ENCODE peak calls at places on chromosomes 2 and 18, in nine cellular contexts. K, B, U, W, V, X, M, Y and G are unnamed samples.

GRCh38 chr18:13538630-13539029 is 187.7 kb downstream of the FAM210A start:
- DNase-seq in K (no peak), B (no peak), U (no peak), W (no peak), V (no peak), X (no peak), M (no peak), Y (peak; percentile 21), G (no peak)

GRCh38 chr2:8620611-8621382 is 61.1 kb upstream of the ID2 start:
- DNase-seq in K (no peak), B (no peak), U (no peak), W (no peak), V (no peak), X (no peak), M (peak; percentile 61), Y (no peak), G (no peak)

GRCh38 chr2:73823916-73824523 is 4.7 kb upstream of the STAMBP start:
- DNase-seq in K (no peak), B (peak; percentile 84), U (peak; percentile 72), W (peak; percentile 68), V (no peak), X (peak; percentile 54), M (peak; percentile 96), Y (no peak), G (no peak)

GRCh38 chr2:98458207-98458606 is 13.5 kb downstream of the INPP4A start:
- DNase-seq in K (no peak), B (no peak), U (no peak), W (no peak), V (no peak), X (no peak), M (no peak), Y (no peak), G (no peak)

GRCh38 chr2:44543773-44544725 is 182.3 kb downstream of the CAMKMT start:
- DNase-seq in K (no peak), B (no peak), U (no peak), W (no peak), V (no peak), X (no peak), M (peak; percentile 48), Y (no peak), G (no peak)

GRCh38 chr18:57951999-57952774 is 91.8 kb upstream of the NEDD4L start:
- DNase-seq in K (no peak), B (no peak), U (no peak), W (no peak), V (no peak), X (no peak), M (peak; percentile 21), Y (peak; percentile 27), G (no peak)

GRCh38 chr2:4973354-4973753 is 718.8 kb upstream of the SOX11 start:
- DNase-seq in K (no peak), B (no peak), U (no peak), W (no peak), V (no peak), X (no peak), M (no peak), Y (no peak), G (no peak)

GRCh38 chr2:37340637-37341036 is 3.8 kb upstream of the QPCT start:
- DNase-seq in K (no peak), B (no peak), U (no peak), W (no peak), V (no peak), X (no peak), M (no peak), Y (no peak), G (no peak)

GRCh38 chr2:231260442-231260841 is 62.0 kb downstream of the ARMC9 start:
- DNase-seq in K (no peak), B (no peak), U (no peak), W (peak; percentile 40), V (no peak), X (no peak), M (peak; percentile 43), Y (no peak), G (no peak)

GRCh38 chr18:33573193-33573592 is 4.8 kb upstream of the ASXL3 start:
- DNase-seq in K (no peak), B (no peak), U (no peak), W (no peak), V (no peak), X (no peak), M (no peak), Y (no peak), G (no peak)

GRCh38 chr2:213232649-213233437 is 51.4 kb upstream of the SPAG16 start:
- DNase-seq in K (peak; percentile 78), B (peak; percentile 100), U (peak; percentile 72), W (peak; percentile 10), V (no peak), X (peak; percentile 56), M (peak; percentile 96), Y (no peak), G (no peak)